ENCODE peak calls at places on chromosomes 12 and 14, in four cellular contexts. C is spleen, L is stomach, P is prostate gland. R is an unnamed sample.

GRCh38 chr14:95386536-95386935 is 66.8 kb upstream of the CLMN start:
- DNase-seq in C (no peak), L (no peak), P (no peak), R (no peak)

GRCh38 chr12:115660211-115660805 is 617.2 kb downstream of the MED13L start:
- DNase-seq in C (no peak), L (peak; percentile 31), P (no peak), R (no peak)

GRCh38 chr14:64549805-64550538 is at the start of gene PPP1R36:
- DNase-seq in C (peak; percentile 87), L (peak; percentile 69), P (no peak), R (no peak)

GRCh38 chr12:66279127-66279712 is 23.1 kb upstream of the HELB start:
- DNase-seq in C (no peak), L (no peak), P (no peak), R (no peak)

GRCh38 chr14:44010595-44010994 is 496.5 kb downstream of the FSCB start:
- DNase-seq in C (no peak), L (no peak), P (no peak), R (no peak)

GRCh38 chr12:131575371-131575770 is 135.5 kb upstream of the SFSWAP start:
- DNase-seq in C (no peak), L (no peak), P (no peak), R (no peak)

GRCh38 chr12:107134558-107134957 is 41.2 kb upstream of the CRY1 start:
- DNase-seq in C (no peak), L (no peak), P (no peak), R (no peak)

GRCh38 chr14:96762650-96763049 is 34.5 kb upstream of the VRK1 start:
- DNase-seq in C (no peak), L (no peak), P (no peak), R (no peak)

GRCh38 chr14:71246539-71246938 is 339.3 kb downstream of the PCNX1 start:
- DNase-seq in C (no peak), L (no peak), P (no peak), R (no peak)

GRCh38 chr12:89166525-89166934 is 185.8 kb downstream of the DUSP6 start:
- DNase-seq in C (no peak), L (no peak), P (no peak), R (no peak)

GRCh38 chr12:123990512-123990911 is 17.5 kb downstream of the ZNF664 start:
- DNase-seq in C (no peak), L (no peak), P (no peak), R (no peak)

GRCh38 chr12:108414021-108414420 is 74.9 kb upstream of the CMKLR1 start:
- DNase-seq in C (no peak), L (no peak), P (no peak), R (no peak)

GRCh38 chr12:66127695-66128094 is 2.9 kb downstream of the LLPH start:
- DNase-seq in C (no peak), L (no peak), P (no peak), R (no peak)

DNA sequence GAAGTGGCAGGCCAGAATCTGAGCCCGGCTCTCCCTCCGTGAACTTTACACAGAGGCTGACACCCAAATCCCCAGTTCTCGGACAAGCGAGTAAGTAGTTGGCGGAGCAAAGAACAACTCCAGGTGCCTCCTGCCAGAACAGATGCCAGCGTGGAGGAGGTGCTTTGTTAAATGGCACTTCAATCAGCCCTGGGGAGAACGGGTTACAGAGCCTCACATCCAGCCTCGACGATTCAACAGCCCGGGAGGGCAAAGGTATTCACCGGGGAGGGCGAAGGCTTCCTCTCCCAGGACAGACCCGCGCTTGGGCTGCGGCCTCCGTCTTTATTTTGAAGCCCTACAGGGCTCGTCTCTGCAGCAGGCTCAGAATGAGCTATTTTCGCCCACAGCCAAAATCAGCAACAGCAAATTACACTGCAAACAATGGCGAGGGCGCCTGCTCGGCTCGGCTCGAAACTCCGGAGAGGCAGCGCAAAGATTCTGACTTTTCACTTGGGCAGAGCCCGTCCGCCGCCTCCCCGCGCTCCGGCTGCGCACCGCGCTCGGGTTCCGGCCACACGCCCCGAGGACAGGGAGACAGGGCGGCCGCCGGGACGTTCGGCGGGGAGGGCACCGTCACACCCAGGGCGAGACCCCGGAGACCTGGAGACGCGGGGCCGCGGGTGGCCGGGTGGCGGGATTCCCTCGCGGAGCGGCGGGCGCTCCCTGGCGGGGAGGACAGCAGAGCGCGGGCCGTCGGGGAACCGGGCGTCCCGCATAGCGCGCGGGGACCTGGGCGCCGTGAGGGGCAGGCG is 811 bp downstream of the TMCC3 start:
- DNase-seq in C (peak; percentile 93), L (peak; percentile 64), P (peak; percentile 24), R (peak; percentile 71)
- TF ChIP-seq CTCF in C (peak; percentile 35), L (no peak), P (no peak), R (no peak)

GRCh38 chr12:56488041-56488955 is at the start of gene GLS2:
- DNase-seq in C (peak; percentile 89), L (peak; percentile 80), P (peak; percentile 81), R (peak; percentile 83)
- TF ChIP-seq POLR2AphosphoS5 in C (peak; percentile 58), L (peak; percentile 39), P (peak; percentile 60), R (no peak)

DNA sequence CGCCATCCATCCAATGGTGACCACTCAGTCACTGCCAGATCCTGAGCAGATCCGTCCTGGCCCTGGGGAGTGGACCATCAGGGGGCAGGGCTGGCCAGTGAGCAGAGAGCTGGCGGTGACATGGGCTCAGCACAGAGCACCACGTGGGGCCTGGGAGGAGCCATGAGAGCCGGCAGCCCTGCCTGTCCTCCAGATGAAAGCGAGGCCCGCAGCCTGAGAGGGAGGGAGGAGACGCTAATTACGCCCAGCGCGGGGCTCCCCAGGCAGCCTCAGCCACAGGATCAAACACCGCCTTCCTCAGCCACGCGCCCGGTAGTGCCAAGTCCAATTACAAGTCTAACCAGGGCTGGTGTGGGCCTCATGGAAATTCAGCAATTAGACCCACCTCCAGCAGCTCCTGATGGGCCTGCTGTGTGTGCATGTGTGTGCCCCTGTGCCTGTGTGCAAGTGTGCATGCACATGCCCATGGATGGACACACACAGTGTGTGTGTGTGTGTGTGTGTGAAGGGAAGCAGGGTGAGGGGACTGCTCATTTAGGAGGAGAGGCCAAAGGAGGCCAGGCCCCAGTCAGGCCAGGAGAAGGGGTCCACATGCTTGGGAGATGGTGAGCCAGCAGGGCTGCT is 68.0 kb downstream of the KIF26A start:
- DNase-seq in C (no peak), L (peak; percentile 61), P (no peak), R (no peak)
- TF ChIP-seq CTCF in C (no peak), L (no peak), P (no peak), R (no peak)

DNA sequence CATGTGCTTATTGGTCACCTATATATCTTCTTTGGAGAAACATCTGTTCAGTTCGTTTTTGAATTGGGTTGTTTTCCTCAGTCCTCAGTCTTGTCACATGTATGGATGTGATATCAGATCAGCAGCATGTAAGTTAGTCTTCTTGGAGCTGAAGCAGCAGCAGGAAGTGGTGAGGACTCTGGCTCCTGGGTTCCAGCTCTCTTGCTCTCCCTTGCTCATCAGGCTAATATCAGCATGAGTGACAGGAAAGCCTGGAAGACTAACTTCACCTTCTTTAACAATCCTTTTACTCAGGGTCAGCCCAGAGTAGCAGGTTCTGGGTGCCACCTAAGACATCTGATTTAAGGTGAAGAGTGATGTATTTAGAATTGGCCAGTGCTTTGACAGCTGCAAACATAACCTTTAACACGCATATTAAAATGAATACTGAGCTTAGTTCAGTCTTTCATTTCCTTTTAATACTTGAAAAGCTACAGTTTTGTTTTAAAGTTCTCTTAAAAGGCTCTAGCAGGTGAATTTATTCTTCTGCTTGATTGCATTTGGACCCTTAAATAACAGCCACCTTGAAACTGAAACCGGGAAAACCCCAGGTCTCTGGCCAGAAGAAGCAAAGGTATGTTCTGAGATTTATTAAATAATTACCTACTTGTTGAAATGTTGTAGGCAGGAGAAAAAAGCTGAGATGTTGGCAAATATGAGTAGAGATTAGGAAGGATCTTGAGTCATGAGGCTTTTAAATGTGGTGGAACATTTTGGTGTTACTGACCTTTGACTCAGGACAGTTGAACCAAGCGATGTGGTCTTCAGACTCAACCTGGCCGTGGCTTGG is 54.3 kb downstream of the DRAM1 start:
- DNase-seq in C (no peak), L (no peak), P (no peak), R (no peak)
- TF ChIP-seq POLR2AphosphoS5 in C (peak; percentile 32), L (no peak), P (no peak), R (no peak)

GRCh38 chr12:47717443-47718193 is 7.7 kb downstream of the ENDOU start:
- DNase-seq in C (peak; percentile 84), L (peak; percentile 82), P (peak; percentile 79), R (peak; percentile 90)
- TF ChIP-seq CTCF in C (peak; percentile 72), L (no peak), P (peak; percentile 29), R (peak; percentile 63)

GRCh38 chr12:82351390-82351789 is 6.8 kb downstream of the CCDC59 start:
- DNase-seq in C (no peak), L (no peak), P (no peak), R (no peak)

DNA sequence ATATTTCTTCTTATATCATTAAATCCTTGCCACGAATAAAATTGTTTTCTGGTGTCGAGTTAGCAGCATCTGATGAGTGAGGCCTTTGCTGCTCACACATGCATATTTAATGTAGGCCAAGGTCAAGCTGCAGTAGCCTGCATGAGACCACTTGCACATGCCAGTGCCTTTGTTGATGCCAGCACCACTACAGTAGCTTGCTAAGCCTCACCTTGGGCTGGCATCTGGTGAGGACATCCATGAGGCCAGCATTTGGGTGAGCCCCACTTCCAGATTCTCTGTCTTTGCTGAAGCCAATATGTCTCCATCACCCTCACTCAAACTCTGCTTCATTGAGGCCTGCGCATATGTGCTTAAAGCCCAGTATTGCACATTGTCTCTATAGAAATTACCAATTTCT is 8.0 kb downstream of the CCDC59 start:
- DNase-seq in C (no peak), L (no peak), P (no peak), R (no peak)
- TF ChIP-seq POLR2AphosphoS5 in C (no peak), L (no peak), P (no peak), R (no peak)

DNA sequence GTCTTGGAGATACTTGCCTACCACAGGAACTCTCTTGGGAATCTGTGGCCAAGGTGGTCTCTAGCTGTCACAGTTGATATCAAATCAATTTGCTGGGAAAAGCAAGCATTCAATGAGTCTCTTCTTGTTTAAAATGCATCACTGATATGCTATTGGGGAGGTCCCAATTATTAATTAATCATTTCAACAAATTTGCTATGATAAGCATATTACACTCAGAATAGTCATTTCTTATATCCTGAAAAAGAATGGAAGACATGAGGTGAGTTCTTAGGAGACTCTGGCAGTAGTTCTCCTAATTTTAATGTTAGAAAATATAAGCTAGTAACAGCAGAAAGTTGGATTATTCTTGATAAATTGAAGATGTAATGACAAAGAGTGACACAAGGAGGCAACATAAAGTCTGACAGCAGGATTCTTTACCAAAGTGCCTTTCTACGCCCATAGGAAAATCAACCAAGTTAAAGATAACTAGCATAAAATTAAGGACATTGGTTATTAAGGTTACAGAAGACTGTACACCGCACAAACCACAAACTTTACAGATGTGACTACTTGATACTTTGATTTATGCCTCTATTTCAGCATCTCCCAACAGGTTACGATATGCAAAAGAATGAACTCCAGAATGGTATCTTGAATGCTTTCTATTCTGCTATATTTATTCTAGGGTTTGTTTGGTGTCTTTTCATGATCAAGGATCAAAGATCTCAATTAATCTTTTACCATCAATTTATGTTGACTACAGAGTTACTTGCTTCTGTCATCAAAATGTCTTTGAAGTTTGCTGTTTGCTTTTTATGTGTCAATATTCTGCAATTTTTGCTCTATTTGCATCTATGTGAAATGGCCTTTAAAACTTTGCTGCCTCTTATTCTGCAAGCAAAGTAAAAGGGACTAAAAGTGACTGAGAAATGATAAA is 349.6 kb upstream of the CLEC14A start:
- DNase-seq in C (no peak), L (no peak), P (no peak), R (no peak)
- TF ChIP-seq CTCF in C (no peak), L (no peak), P (no peak), R (no peak)